ENCODE peak calls at places on chromosomes 16 and 17, in nine cellular contexts. S is lower leg skin, C is heart right ventricle, Y is cardiac muscle cell, M is astrocyte of the spinal cord, T is heart left ventricle, G is lower lobe of right lung, K is fibroblast of mammary gland, P is astrocyte. J is an unnamed sample.

GRCh38 chr16:24999856-25000447 is 15.2 kb downstream of the ARHGAP17 start:
- DNase-seq in S (no peak), C (peak), Y (peak), M (no peak), T (no peak), G (no peak), K (peak), P (peak), J (peak)

GRCh38 chr16:29694384-29695195 is 15.6 kb downstream of the QPRT start:
- DNase-seq in S (no peak), C (no peak), Y (no peak), M (no peak), T (no peak), G (peak), K (peak), P (no peak), J (no peak)

GRCh38 chr17:73208139-73208827 is 15.4 kb downstream of the COG1 start:
- DNase-seq in S (no peak), C (no peak), Y (no peak), M (no peak), T (no peak), G (no peak), K (no peak), P (no peak), J (no peak)

GRCh38 chr17:74211141-74211928 is 2.0 kb upstream of the TTYH2 start:
- DNase-seq in S (no peak), C (no peak), Y (peak), M (peak), T (no peak), G (no peak), K (peak), P (peak), J (no peak)

GRCh38 chr17:38738686-38739085 is 8.5 kb downstream of the CISD3 start:
- DNase-seq in S (no peak), C (no peak), Y (no peak), M (no peak), T (no peak), G (no peak), K (no peak), P (no peak), J (no peak)

GRCh38 chr17:67260051-67260987 is 15.3 kb upstream of the HELZ start:
- DNase-seq in S (peak), C (peak), Y (no peak), M (peak), T (no peak), G (no peak), K (peak), P (peak), J (no peak)

GRCh38 chr16:7713244-7713643 is 380.6 kb downstream of the RBFOX1 start:
- DNase-seq in S (no peak), C (no peak), Y (no peak), M (no peak), T (no peak), G (no peak), K (no peak), P (no peak), J (no peak)

GRCh38 chr17:10295728-10296343 is 77.0 kb downstream of the MYH13 start:
- DNase-seq in S (no peak), C (peak), Y (peak), M (peak), T (peak), G (no peak), K (peak), P (no peak), J (no peak)

GRCh38 chr17:43943769-43944418 is 1.6 kb upstream of the PPY start:
- DNase-seq in S (peak), C (peak), Y (peak), M (peak), T (peak), G (peak), K (peak), P (peak), J (peak)

GRCh38 chr16:10984509-10984908 is 40.1 kb downstream of the CLEC16A start:
- DNase-seq in S (no peak), C (no peak), Y (no peak), M (peak), T (no peak), G (no peak), K (peak), P (peak), J (no peak)

GRCh38 chr17:83062818-83063671 is 16.4 kb upstream of the METRNL start:
- DNase-seq in S (peak), C (peak), Y (no peak), M (no peak), T (no peak), G (peak), K (no peak), P (no peak), J (peak)

GRCh38 chr17:44439168-44439567 is 49.7 kb upstream of the ITGA2B start:
- DNase-seq in S (no peak), C (no peak), Y (peak), M (no peak), T (no peak), G (no peak), K (no peak), P (no peak), J (no peak)

GRCh38 chr17:31541559-31541958 is 150.1 kb downstream of the RAB11FIP4 start:
- DNase-seq in S (no peak), C (no peak), Y (peak), M (no peak), T (no peak), G (no peak), K (no peak), P (no peak), J (no peak)

GRCh38 chr17:11644265-11645212 is 46.3 kb downstream of the DNAH9 start:
- DNase-seq in S (peak), C (peak), Y (peak), M (peak), T (peak), G (peak), K (peak), P (peak), J (no peak)

GRCh38 chr16:53924311-53924860 is 220.4 kb downstream of the FTO start:
- DNase-seq in S (no peak), C (no peak), Y (no peak), M (no peak), T (no peak), G (no peak), K (no peak), P (no peak), J (no peak)

GRCh38 chr16:2481676-2482075 is 6.7 kb downstream of the TBC1D24 start:
- DNase-seq in S (no peak), C (no peak), Y (no peak), M (no peak), T (no peak), G (no peak), K (no peak), P (no peak), J (no peak)

GRCh38 chr17:40097931-40098845 is 2.2 kb downstream of the NR1D1 start:
- DNase-seq in S (peak), C (peak), Y (no peak), M (no peak), T (peak), G (peak), K (peak), P (no peak), J (peak)

GRCh38 chr16:76777721-76778120 is 413.3 kb upstream of the MON1B start:
- DNase-seq in S (no peak), C (no peak), Y (no peak), M (no peak), T (no peak), G (no peak), K (no peak), P (no peak), J (no peak)

GRCh38 chr17:47860396-47860795 is 9.4 kb upstream of the SP6 start:
- DNase-seq in S (no peak), C (no peak), Y (no peak), M (no peak), T (no peak), G (no peak), K (no peak), P (no peak), J (no peak)

GRCh38 chr17:47855737-47856136 is 4.8 kb upstream of the SP6 start:
- DNase-seq in S (no peak), C (peak), Y (no peak), M (no peak), T (no peak), G (no peak), K (no peak), P (no peak), J (no peak)

GRCh38 chr17:47853616-47854015 is 2.7 kb upstream of the SP6 start:
- DNase-seq in S (no peak), C (no peak), Y (no peak), M (no peak), T (no peak), G (no peak), K (no peak), P (no peak), J (no peak)

GRCh38 chr17:47857551-47858410 is 6.8 kb upstream of the SP6 start:
- DNase-seq in S (no peak), C (no peak), Y (no peak), M (no peak), T (no peak), G (no peak), K (no peak), P (no peak), J (no peak)

GRCh38 chr17:47856830-47857229 is 5.9 kb upstream of the SP6 start:
- DNase-seq in S (no peak), C (no peak), Y (no peak), M (no peak), T (no peak), G (no peak), K (no peak), P (no peak), J (no peak)
- H3K4me3 ChIP-seq in S (no peak), C (no peak), Y (no peak), M (no peak), T (no peak), G (no peak), K (no peak), P (no peak), J (no peak)

GRCh38 chr16:52191533-52192134 is 355.3 kb downstream of the TOX3 start:
- DNase-seq in S (peak), C (peak), Y (peak), M (peak), T (no peak), G (peak), K (peak), P (peak), J (no peak)
- TF ChIP-seq CTCF in S (no peak), C (peak), Y (peak), M (peak), T (peak), G (peak), K (peak), P (peak), J (peak)

DNA sequence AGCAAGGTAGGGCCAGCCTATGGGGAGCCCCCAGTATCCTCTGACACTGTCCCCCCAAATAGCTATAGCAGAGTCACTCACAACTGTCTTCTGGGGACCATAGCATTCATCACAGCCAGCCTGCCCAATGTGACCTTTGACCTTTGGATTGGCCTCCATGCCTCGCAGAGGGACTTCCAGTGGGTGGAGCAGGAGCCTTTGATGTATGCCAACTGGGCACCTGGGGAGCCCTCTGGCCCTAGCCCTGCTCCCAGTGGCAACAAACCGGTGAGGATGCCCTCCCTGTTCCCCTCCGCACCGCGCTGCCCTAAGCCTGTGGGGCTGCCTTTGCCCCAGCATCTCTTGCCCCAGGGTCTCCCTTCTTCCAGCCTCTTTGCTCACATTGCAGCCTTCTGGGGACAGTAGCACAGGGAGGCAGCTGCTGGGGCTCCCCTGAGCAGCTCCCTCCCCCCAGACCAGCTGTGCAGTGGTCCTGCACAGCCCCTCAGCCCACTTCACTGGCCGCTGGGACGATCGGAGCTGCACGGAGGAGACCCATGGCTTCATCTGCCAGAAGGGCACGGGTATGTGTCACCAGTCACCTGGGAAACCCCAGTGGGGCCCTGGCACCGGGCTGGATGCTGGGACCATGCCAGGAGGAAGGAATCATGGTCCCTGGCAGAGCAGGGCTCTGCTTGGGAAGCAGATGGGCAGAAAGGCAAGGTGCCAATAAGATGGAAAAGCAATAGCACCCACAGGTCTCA is 61.1 kb downstream of the MRC2 start:
- DNase-seq in S (no peak), C (no peak), Y (no peak), M (no peak), T (no peak), G (peak), K (no peak), P (no peak), J (no peak)
- H3K4me3 ChIP-seq in S (no peak), C (no peak), Y (no peak), M (no peak), T (no peak), G (no peak), K (no peak), P (no peak), J (no peak)

GRCh38 chr17:36542755-36543154 is 2.0 kb upstream of the GGNBP2 start:
- DNase-seq in S (no peak), C (no peak), Y (no peak), M (no peak), T (no peak), G (no peak), K (no peak), P (no peak), J (no peak)

GRCh38 chr17:36545093-36545464 is 360 bp downstream of the GGNBP2 start:
- DNase-seq in S (no peak), C (no peak), Y (no peak), M (no peak), T (no peak), G (no peak), K (no peak), P (no peak), J (no peak)

GRCh38 chr17:36544320-36545092 is at the start of gene GGNBP2:
- DNase-seq in S (peak), C (peak), Y (peak), M (peak), T (peak), G (peak), K (peak), P (peak), J (peak)

GRCh38 chr17:36545465-36546417 is 1.0 kb downstream of the GGNBP2 start:
- DNase-seq in S (peak), C (peak), Y (peak), M (peak), T (peak), G (peak), K (peak), P (peak), J (peak)

DNA sequence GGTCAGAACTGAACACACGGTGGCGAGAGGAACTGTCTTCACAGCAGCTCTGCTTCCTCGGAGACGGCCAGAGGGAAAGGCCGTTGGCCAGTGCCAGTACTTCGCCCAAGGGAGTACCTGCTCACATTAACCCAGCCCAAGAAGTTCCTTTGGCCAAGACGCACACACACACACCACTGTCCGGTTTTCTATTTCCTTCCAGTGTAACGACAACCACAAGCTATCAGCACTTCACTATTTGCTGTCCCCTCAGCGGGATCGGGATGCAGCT is 735 bp upstream of the GGNBP2 start:
- DNase-seq in S (no peak), C (peak), Y (peak), M (no peak), T (peak), G (peak), K (peak), P (peak), J (peak)
- TF ChIP-seq CTCF in S (no peak), C (no peak), Y (no peak), M (no peak), T (no peak), G (no peak), K (peak), P (no peak), J (no peak)

GRCh38 chr17:76867578-76868175 is 527 bp upstream of the MGAT5B start:
- DNase-seq in S (no peak), C (no peak), Y (no peak), M (peak), T (no peak), G (no peak), K (peak), P (peak), J (no peak)
- H3K4me3 ChIP-seq in S (no peak), C (no peak), Y (no peak), M (no peak), T (no peak), G (no peak), K (no peak), P (peak), J (peak)

GRCh38 chr16:27863377-27863776 is 200.1 kb downstream of the GSG1L start:
- DNase-seq in S (no peak), C (no peak), Y (no peak), M (no peak), T (no peak), G (no peak), K (no peak), P (no peak), J (no peak)

GRCh38 chr16:27862953-27863352 is 200.6 kb downstream of the GSG1L start:
- DNase-seq in S (no peak), C (no peak), Y (no peak), M (no peak), T (no peak), G (no peak), K (no peak), P (no peak), J (no peak)

GRCh38 chr16:27860091-27860490 is 203.4 kb downstream of the GSG1L start:
- DNase-seq in S (no peak), C (no peak), Y (no peak), M (no peak), T (no peak), G (no peak), K (no peak), P (no peak), J (no peak)

GRCh38 chr16:27853651-27854050 is 209.9 kb downstream of the GSG1L start:
- DNase-seq in S (no peak), C (no peak), Y (no peak), M (no peak), T (no peak), G (no peak), K (no peak), P (no peak), J (no peak)

DNA sequence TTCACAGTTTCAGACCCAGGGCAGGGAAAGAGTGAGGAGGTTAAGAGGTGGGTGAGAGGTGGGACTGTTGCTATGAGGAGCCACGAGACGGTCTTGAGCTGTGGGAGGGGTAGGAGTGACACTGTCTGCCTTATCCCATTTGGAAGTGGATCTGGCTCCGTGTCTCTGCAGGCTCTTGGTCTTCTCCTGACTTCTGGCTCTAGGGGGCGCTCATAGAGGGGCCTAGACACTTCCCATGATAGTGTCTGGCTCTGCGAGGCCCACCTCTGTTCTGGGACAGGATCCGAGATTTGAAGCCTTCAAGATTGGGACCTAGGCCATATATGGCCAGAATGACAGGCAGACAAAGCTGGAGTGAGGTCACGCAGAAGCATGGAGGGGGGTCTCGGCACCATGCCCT is 204.5 kb downstream of the GSG1L start:
- DNase-seq in S (no peak), C (no peak), Y (no peak), M (no peak), T (no peak), G (no peak), K (no peak), P (no peak), J (no peak)
- TF ChIP-seq CTCF in S (no peak), C (no peak), Y (peak), M (no peak), T (no peak), G (no peak), K (no peak), P (no peak), J (no peak)

GRCh38 chr17:64074704-64075484 is 54.5 kb upstream of the ICAM2 start:
- DNase-seq in S (no peak), C (no peak), Y (no peak), M (no peak), T (no peak), G (no peak), K (peak), P (peak), J (no peak)
- H3K4me3 ChIP-seq in S (no peak), C (no peak), Y (no peak), M (no peak), T (no peak), G (peak), K (no peak), P (no peak), J (no peak)

J was measured in coronary artery.